ENCODE peak calls at places on chromosome 11, in eight cellular contexts. One of them, this sample, is unnamed.

GRCh38 chr11:45885274-45885920 is at the start of gene MAPK8IP1:
- DNase-seq in NCI-H2171: peak; percentile 78
- DNase-seq in ACHN: peak; percentile 42
- DNase-seq in body of pancreas: peak; percentile 67
- DNase-seq in left ventricle myocardium superior: peak; percentile 71
- DNase-seq in NCI-H82: peak; percentile 78
- DNase-seq in H9: peak; percentile 75
- DNase-seq in NCI-H510A treated with DMSO at 0.1 percent for 48 hours: peak; percentile 6
- DNase-seq in this sample: peak; percentile 73

GRCh38 chr11:13098067-13098466 is 89.0 kb downstream of the RASSF10 start:
- DNase-seq in NCI-H510A treated with DMSO at 0.1 percent for 48 hours: no peak
- DNase-seq in left ventricle myocardium superior: no peak
- DNase-seq in H9: peak; percentile 46
- DNase-seq in ACHN: no peak
- DNase-seq in body of pancreas: no peak
- DNase-seq in NCI-H82: peak; percentile 57
- DNase-seq in NCI-H2171: no peak
- DNase-seq in this sample: no peak

GRCh38 chr11:85672111-85672875 is 7.4 kb upstream of the CREBZF start:
- DNase-seq in H9: no peak
- DNase-seq in NCI-H510A treated with DMSO at 0.1 percent for 48 hours: no peak
- DNase-seq in NCI-H2171: no peak
- DNase-seq in NCI-H82: no peak
- DNase-seq in left ventricle myocardium superior: no peak
- DNase-seq in ACHN: no peak
- DNase-seq in body of pancreas: no peak
- DNase-seq in this sample: peak; percentile 12

GRCh38 chr11:128500488-128500887 is 86.9 kb downstream of the ETS1 start:
- DNase-seq in left ventricle myocardium superior: no peak
- DNase-seq in H9: no peak
- DNase-seq in body of pancreas: no peak
- DNase-seq in NCI-H2171: no peak
- DNase-seq in ACHN: no peak
- DNase-seq in NCI-H510A treated with DMSO at 0.1 percent for 48 hours: no peak
- DNase-seq in NCI-H82: no peak
- DNase-seq in this sample: no peak

GRCh38 chr11:129766858-129767604 is 48.6 kb upstream of the TMEM45B start:
- DNase-seq in body of pancreas: no peak
- DNase-seq in NCI-H82: peak; percentile 40
- DNase-seq in NCI-H2171: no peak
- DNase-seq in H9: peak; percentile 78
- DNase-seq in NCI-H510A treated with DMSO at 0.1 percent for 48 hours: peak; percentile 64
- DNase-seq in ACHN: peak; percentile 15
- DNase-seq in left ventricle myocardium superior: no peak
- DNase-seq in this sample: peak; percentile 50

GRCh38 chr11:24623121-24623520 is 126.3 kb downstream of the LUZP2 start:
- DNase-seq in left ventricle myocardium superior: no peak
- DNase-seq in body of pancreas: no peak
- DNase-seq in NCI-H2171: no peak
- DNase-seq in H9: no peak
- DNase-seq in ACHN: no peak
- DNase-seq in NCI-H82: no peak
- DNase-seq in NCI-H510A treated with DMSO at 0.1 percent for 48 hours: no peak
- DNase-seq in this sample: no peak

GRCh38 chr11:62546937-62547625 is 475 bp upstream of the AHNAK start:
- DNase-seq in NCI-H2171: no peak
- DNase-seq in body of pancreas: no peak
- DNase-seq in left ventricle myocardium superior: peak; percentile 51
- DNase-seq in H9: no peak
- DNase-seq in NCI-H82: no peak
- DNase-seq in ACHN: peak; percentile 52
- DNase-seq in NCI-H510A treated with DMSO at 0.1 percent for 48 hours: no peak
- DNase-seq in this sample: peak; percentile 56

GRCh38 chr11:8105666-8106065 is 24.7 kb downstream of the TUB start:
- DNase-seq in left ventricle myocardium superior: no peak
- DNase-seq in body of pancreas: no peak
- DNase-seq in NCI-H510A treated with DMSO at 0.1 percent for 48 hours: no peak
- DNase-seq in NCI-H82: no peak
- DNase-seq in NCI-H2171: no peak
- DNase-seq in H9: no peak
- DNase-seq in ACHN: no peak
- DNase-seq in this sample: no peak

GRCh38 chr11:10350341-10350740 is 45.5 kb downstream of the ADM start:
- DNase-seq in left ventricle myocardium superior: no peak
- DNase-seq in H9: peak; percentile 91
- DNase-seq in body of pancreas: no peak
- DNase-seq in NCI-H510A treated with DMSO at 0.1 percent for 48 hours: no peak
- DNase-seq in NCI-H2171: no peak
- DNase-seq in ACHN: peak; percentile 46
- DNase-seq in NCI-H82: no peak
- DNase-seq in this sample: no peak

GRCh38 chr11:126193038-126193478 is 18.4 kb downstream of the RPUSD4 start:
- DNase-seq in body of pancreas: no peak
- DNase-seq in H9: no peak
- DNase-seq in left ventricle myocardium superior: no peak
- DNase-seq in NCI-H2171: no peak
- DNase-seq in NCI-H510A treated with DMSO at 0.1 percent for 48 hours: no peak
- DNase-seq in NCI-H82: no peak
- DNase-seq in ACHN: no peak
- DNase-seq in this sample: no peak

GRCh38 chr11:34426766-34427170 is 12.0 kb upstream of the CAT start:
- DNase-seq in NCI-H82: no peak
- DNase-seq in NCI-H2171: no peak
- DNase-seq in H9: no peak
- DNase-seq in body of pancreas: no peak
- DNase-seq in NCI-H510A treated with DMSO at 0.1 percent for 48 hours: no peak
- DNase-seq in ACHN: no peak
- DNase-seq in left ventricle myocardium superior: no peak
- DNase-seq in this sample: no peak

GRCh38 chr11:124895471-124895971 is 2.1 kb downstream of the ROBO4 start:
- DNase-seq in body of pancreas: no peak
- DNase-seq in ACHN: no peak
- DNase-seq in NCI-H82: no peak
- DNase-seq in NCI-H510A treated with DMSO at 0.1 percent for 48 hours: no peak
- DNase-seq in H9: peak; percentile 27
- DNase-seq in left ventricle myocardium superior: no peak
- DNase-seq in NCI-H2171: no peak
- DNase-seq in this sample: no peak

GRCh38 chr11:63517156-63517555 is 11.3 kb downstream of the LGALS12 start:
- DNase-seq in ACHN: no peak
- DNase-seq in body of pancreas: no peak
- DNase-seq in NCI-H2171: no peak
- DNase-seq in left ventricle myocardium superior: no peak
- DNase-seq in H9: no peak
- DNase-seq in NCI-H82: no peak
- DNase-seq in NCI-H510A treated with DMSO at 0.1 percent for 48 hours: no peak
- DNase-seq in this sample: no peak

GRCh38 chr11:17746096-17746495 is 11.5 kb downstream of the KCNC1 start:
- DNase-seq in NCI-H82: no peak
- DNase-seq in NCI-H2171: no peak
- DNase-seq in NCI-H510A treated with DMSO at 0.1 percent for 48 hours: no peak
- DNase-seq in H9: no peak
- DNase-seq in left ventricle myocardium superior: no peak
- DNase-seq in body of pancreas: no peak
- DNase-seq in ACHN: no peak
- DNase-seq in this sample: no peak

This sample was measured in RPMI8226.